ENCODE peak calls at places on chromosomes 12 and 14, in five cellular contexts. B is HL-60, Q is dorsolateral prefrontal cortex, O is body of pancreas, Y is astrocyte. D is an unnamed sample.

GRCh38 chr14:94114589-94115067 is 4.1 kb downstream of the IFI27 start:
- DNase-seq in Q (no peak), B (no peak), Y (no peak), O (no peak), D (no peak)

GRCh38 chr14:96148631-96149030 is 56.0 kb upstream of the BDKRB2 start:
- DNase-seq in Y (no peak), B (no peak), O (peak; percentile 30), Q (no peak), D (no peak)

GRCh38 chr14:23430016-23430732 is 5.3 kb downstream of the MYH7 start:
- DNase-seq in O (no peak), Y (no peak), B (no peak), Q (no peak), D (no peak)

GRCh38 chr12:54535474-54535873 is 13.9 kb upstream of the PDE1B start:
- DNase-seq in Q (no peak), B (no peak), O (no peak), Y (no peak), D (no peak)

GRCh38 chr12:100573499-100574261 is at the start of gene GAS2L3:
- DNase-seq in B (peak; percentile 63), O (peak; percentile 94), Q (peak; percentile 79), Y (peak; percentile 66), D (peak; percentile 48)

GRCh38 chr12:111993290-111994150 is 19.4 kb downstream of the TMEM116 start:
- DNase-seq in O (no peak), B (no peak), Y (no peak), Q (no peak), D (no peak)

GRCh38 chr14:64698899-64699298 is 5.3 kb upstream of the PLEKHG3 start:
- DNase-seq in O (peak; percentile 74), B (no peak), Q (no peak), Y (no peak), D (no peak)

GRCh38 chr12:77319141-77319540 is 253.8 kb upstream of the E2F7 start:
- DNase-seq in B (no peak), Y (no peak), Q (no peak), O (no peak), D (no peak)

GRCh38 chr12:2414810-2415567 is 362.2 kb downstream of the CACNA1C start:
- DNase-seq in O (no peak), Q (no peak), B (no peak), Y (no peak), D (no peak)

GRCh38 chr14:96205059-96205993 is 687 bp downstream of the BDKRB2 start:
- DNase-seq in O (no peak), Y (no peak), B (no peak), Q (no peak), D (no peak)

GRCh38 chr14:50675597-50675996 is 7.5 kb upstream of the SAV1 start:
- DNase-seq in Q (no peak), B (no peak), Y (peak; percentile 29), O (no peak), D (no peak)

GRCh38 chr14:101507306-101508150 is 53.8 kb upstream of the DIO3 start:
- DNase-seq in O (peak; percentile 2), Y (no peak), Q (no peak), B (no peak), D (no peak)

GRCh38 chr14:72516936-72517408 is 376.9 kb downstream of the DPF3 start:
- DNase-seq in O (peak; percentile 80), Y (peak; percentile 61), B (no peak), Q (peak; percentile 70), D (peak; percentile 77)

GRCh38 chr12:19671695-19672094 is 232.4 kb downstream of the AEBP2 start:
- DNase-seq in Q (no peak), O (no peak), B (no peak), Y (no peak), D (no peak)

GRCh38 chr12:102691773-102692555 is 211.6 kb upstream of the IGF1 start:
- DNase-seq in B (no peak), O (no peak), Q (no peak), Y (no peak), D (no peak)

GRCh38 chr14:49464885-49465284 is 121.3 kb downstream of the RPS29 start:
- DNase-seq in O (no peak), Q (no peak), Y (no peak), B (no peak), D (no peak)

GRCh38 chr12:109709401-109710278 is 4.0 kb upstream of the FAM222A start:
- DNase-seq in B (no peak), Q (no peak), O (peak; percentile 56), Y (no peak), D (no peak)

GRCh38 chr14:73168691-73169090 is 32.4 kb downstream of the PSEN1 start:
- DNase-seq in Q (peak; percentile 28), Y (no peak), O (peak; percentile 12), B (no peak), D (no peak)

GRCh38 chr12:125856366-125856765 is 791.1 kb downstream of the AACS start:
- DNase-seq in B (no peak), O (no peak), Q (no peak), Y (no peak), D (no peak)

GRCh38 chr14:96125536-96125935 is 79.1 kb upstream of the BDKRB2 start:
- DNase-seq in O (no peak), B (no peak), Y (no peak), Q (no peak), D (no peak)

GRCh38 chr14:105390849-105391500 is 7.4 kb upstream of the TEX22 start:
- DNase-seq in Y (no peak), Q (no peak), B (no peak), O (no peak), D (no peak)

GRCh38 chr12:30043151-30043550 is 259.4 kb upstream of the TMTC1 start:
- DNase-seq in B (no peak), O (no peak), Y (no peak), Q (no peak), D (no peak)

GRCh38 chr14:33949051-33950037 is 1.5 kb downstream of the EGLN3 start:
- DNase-seq in Q (no peak), O (no peak), Y (no peak), B (no peak), D (no peak)

GRCh38 chr12:50162225-50162624 is 4.9 kb downstream of the CERS5 start:
- DNase-seq in O (no peak), Q (no peak), B (peak; percentile 28), Y (peak; percentile 21), D (no peak)

GRCh38 chr14:61322799-61323290 is 1.5 kb downstream of the PRKCH start:
- DNase-seq in Y (no peak), Q (no peak), O (peak; percentile 15), B (no peak), D (no peak)

GRCh38 chr12:118070650-118071049 is 9.7 kb upstream of the WSB2 start:
- DNase-seq in B (no peak), Q (no peak), Y (no peak), O (no peak), D (no peak)

GRCh38 chr12:119157528-119157927 is 21.2 kb upstream of the HSPB8 start:
- DNase-seq in O (no peak), Q (peak; percentile 14), B (no peak), Y (no peak), D (no peak)

GRCh38 chr14:102272392-102272791 is 32.6 kb downstream of the MOK start:
- DNase-seq in Y (peak; percentile 60), B (no peak), O (no peak), Q (no peak), D (no peak)

GRCh38 chr12:14714437-14714836 is 18.0 kb upstream of the GUCY2C start:
- DNase-seq in Q (no peak), O (peak; percentile 10), Y (no peak), B (no peak), D (no peak)

GRCh38 chr12:110179291-110179690 is 55.1 kb downstream of the IFT81 start:
- DNase-seq in Y (peak; percentile 58), B (no peak), Q (no peak), O (no peak), D (no peak)

GRCh38 chr12:123363385-123363742 is 1.3 kb downstream of the SBNO1 start:
- DNase-seq in Q (no peak), O (peak; percentile 10), Y (no peak), B (no peak), D (no peak)

GRCh38 chr12:83361486-83361885 is 674.8 kb downstream of the TMTC2 start:
- DNase-seq in Y (no peak), B (no peak), O (no peak), Q (no peak), D (no peak)

GRCh38 chr12:24920141-24920540 is 28.8 kb downstream of the BCAT1 start:
- DNase-seq in B (no peak), Y (no peak), O (no peak), Q (no peak), D (no peak)
- H3K27ac ChIP-seq in B (no peak overlapping the region), Y (no peak overlapping the region), O (no peak overlapping the region), Q (no peak overlapping the region), D (no peak overlapping the region)

GRCh38 chr12:4956054-4956453 is 46.3 kb downstream of the KCNA1 start:
- DNase-seq in B (no peak), Q (no peak), Y (peak; percentile 60), O (no peak), D (no peak)
- H3K27ac ChIP-seq in B (no peak overlapping the region), Q (no peak overlapping the region), Y (peak overlapping the region; percentile 4), O (no peak overlapping the region), D (no peak overlapping the region)

GRCh38 chr14:43471595-43471994 is 1035.5 kb downstream of the FSCB start:
- DNase-seq in B (no peak), O (no peak), Q (no peak), Y (no peak), D (no peak)
- H3K27ac ChIP-seq in B (no peak overlapping the region), O (no peak overlapping the region), Q (no peak overlapping the region), Y (no peak overlapping the region), D (no peak overlapping the region)

GRCh38 chr12:3527181-3527580 is 36.2 kb downstream of the PRMT8 start:
- DNase-seq in B (no peak), Q (no peak), O (no peak), Y (peak; percentile 62), D (no peak)
- H3K27ac ChIP-seq in B (no peak overlapping the region), Q (no peak overlapping the region), O (no peak overlapping the region), Y (no peak overlapping the region), D (no peak overlapping the region)

GRCh38 chr12:52582971-52583456 is 9.4 kb upstream of the KRT74 start:
- DNase-seq in Y (peak; percentile 18), O (peak; percentile 74), B (no peak), Q (peak; percentile 11), D (peak; percentile 3)

GRCh38 chr12:52582489-52582888 is 8.8 kb upstream of the KRT74 start:
- DNase-seq in Q (no peak), O (no peak), Y (no peak), B (no peak), D (no peak)

GRCh38 chr12:52581066-52581465 is 7.4 kb upstream of the KRT74 start:
- DNase-seq in O (no peak), Y (no peak), Q (no peak), B (no peak), D (no peak)

GRCh38 chr12:52580496-52580895 is 6.9 kb upstream of the KRT74 start:
- DNase-seq in B (no peak), Y (no peak), Q (no peak), O (no peak), D (no peak)

DNA sequence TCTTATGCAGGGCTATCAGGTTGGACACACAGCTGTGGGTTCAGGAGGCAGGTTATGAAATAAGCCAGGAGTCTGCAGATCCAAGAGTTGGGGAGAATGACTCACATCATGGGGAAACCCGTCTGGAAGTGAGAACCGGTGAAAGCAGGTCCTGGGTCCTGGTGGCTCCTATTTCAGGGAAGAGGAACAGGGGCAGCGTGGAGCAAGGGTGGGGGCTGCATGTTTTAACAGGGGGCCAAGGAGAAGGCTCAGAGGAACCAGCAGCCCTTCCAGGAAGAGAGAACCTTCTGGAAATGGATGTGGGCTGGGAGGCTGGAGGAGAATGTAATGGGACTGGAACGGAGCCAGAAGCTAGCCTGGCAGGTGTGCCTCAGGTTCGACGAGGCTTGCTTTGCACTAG is 7.8 kb upstream of the KRT74 start:
- DNase-seq in Q (no peak), B (no peak), Y (peak; percentile 22), O (peak; percentile 18), D (no peak)
- H3K27ac ChIP-seq in Q (no peak overlapping the region), B (no peak overlapping the region), Y (no peak overlapping the region), O (no peak overlapping the region), D (no peak overlapping the region)